ENCODE peak calls at places on chromosomes 3 and 15, in eight cellular contexts. E is NB4, M is amygdala, J is GM13977, F is NCI-H1092 treated with DMSO at 0.1 percent for 48 hours, Y is HuH-7, Z is GM23248, L is RCC 7860. H is an unnamed sample.

GRCh38 chr3:41907330-41908073 is 54.4 kb downstream of the ULK4 start:
- DNase-seq in M (no peak), Z (peak), J (no peak), E (peak), L (no peak), F (no peak), Y (no peak), H (no peak)

GRCh38 chr3:189389346-189389745 is 217.6 kb downstream of the TPRG1 start:
- DNase-seq in F (no peak), J (no peak), L (no peak), Z (no peak), M (no peak), Y (no peak), E (peak), H (no peak)

GRCh38 chr3:124248471-124249028 is 256.6 kb upstream of the ROPN1 start:
- DNase-seq in M (no peak), L (peak), Z (peak), Y (no peak), E (no peak), F (no peak), J (no peak), H (peak)

GRCh38 chr15:40250771-40251454 is 12.1 kb downstream of the PAK6 start:
- DNase-seq in F (no peak), M (no peak), E (no peak), J (no peak), Z (no peak), Y (no peak), L (no peak), H (no peak)

GRCh38 chr3:108090066-108090700 is 648 bp downstream of the CD47 start:
- DNase-seq in E (peak), M (peak), L (peak), Z (peak), F (peak), J (peak), Y (peak), H (peak)

GRCh38 chr3:67325231-67325630 is 327.1 kb downstream of the KBTBD8 start:
- DNase-seq in F (no peak), M (no peak), Z (no peak), E (no peak), L (no peak), Y (no peak), J (no peak), H (no peak)

GRCh38 chr3:88219138-88219792 is 69.5 kb downstream of the C3orf38 start:
- DNase-seq in M (peak), L (no peak), J (peak), Z (peak), E (peak), Y (peak), F (peak), H (peak)

GRCh38 chr15:38048001-38048455 is 113.6 kb downstream of the TMCO5A start:
- DNase-seq in Y (no peak), M (no peak), J (no peak), F (no peak), L (peak), E (no peak), Z (no peak), H (no peak)

GRCh38 chr3:137103739-137104138 is 146.0 kb downstream of the IL20RB start:
- DNase-seq in Z (no peak), M (no peak), E (no peak), F (peak), J (no peak), L (no peak), Y (no peak), H (no peak)

GRCh38 chr3:169659096-169659521 is 4.4 kb downstream of the MECOM start:
- DNase-seq in Y (no peak), M (no peak), L (no peak), F (no peak), E (no peak), Z (no peak), J (peak), H (peak)

GRCh38 chr15:51550841-51551240 is 71.7 kb downstream of the DMXL2 start:
- DNase-seq in L (no peak), M (no peak), F (no peak), J (no peak), Y (no peak), Z (no peak), E (no peak), H (no peak)

GRCh38 chr15:67839929-67840746 is at the start of gene RNU6-1:
- DNase-seq in J (peak), F (peak), Y (peak), L (peak), Z (peak), E (peak), M (peak), H (peak)

GRCh38 chr15:31732695-31733094 is 297.6 kb upstream of the CHRNA7 start:
- DNase-seq in L (no peak), J (no peak), F (no peak), E (no peak), Z (no peak), Y (no peak), M (no peak), H (no peak)

GRCh38 chr3:197306374-197307086 is 8.1 kb upstream of the DLG1 start:
- DNase-seq in E (no peak), L (peak), F (no peak), Y (no peak), J (no peak), M (no peak), Z (peak), H (no peak)